ENCODE peak calls at places on chromosomes 13 and 19, in four cellular contexts. One of them, this sample, is unnamed.

GRCh38 chr19:17654993-17655392 is 33.2 kb downstream of the UNC13A start:
- DNase-seq in C1 segment of cervical spinal cord: no peak
- DNase-seq in ACHN: no peak
- DNase-seq in NAMALWA: peak
- DNase-seq in this sample: peak

GRCh38 chr19:7871530-7872305 is 2.5 kb downstream of the PRR36 start:
- DNase-seq in ACHN: peak
- DNase-seq in C1 segment of cervical spinal cord: peak
- DNase-seq in NAMALWA: peak
- DNase-seq in this sample: peak

GRCh38 chr13:35512271-35512920 is 35.9 kb upstream of the MAB21L1 start:
- DNase-seq in C1 segment of cervical spinal cord: no peak
- DNase-seq in NAMALWA: no peak
- DNase-seq in ACHN: peak
- DNase-seq in this sample: no peak

GRCh38 chr19:3785464-3785937 is 680 bp downstream of the MATK start:
- DNase-seq in ACHN: no peak
- DNase-seq in NAMALWA: no peak
- DNase-seq in C1 segment of cervical spinal cord: no peak
- DNase-seq in this sample: no peak

GRCh38 chr13:94641432-94641941 is 39.8 kb downstream of the GPR180 start:
- DNase-seq in ACHN: no peak
- DNase-seq in NAMALWA: no peak
- DNase-seq in C1 segment of cervical spinal cord: no peak
- DNase-seq in this sample: no peak

GRCh38 chr13:42486711-42487198 is 87.2 kb upstream of the TNFSF11 start:
- DNase-seq in ACHN: no peak
- DNase-seq in C1 segment of cervical spinal cord: no peak
- DNase-seq in NAMALWA: no peak
- DNase-seq in this sample: peak

GRCh38 chr13:79483302-79483701 is 2.3 kb downstream of the NDFIP2 start:
- DNase-seq in C1 segment of cervical spinal cord: no peak
- DNase-seq in NAMALWA: no peak
- DNase-seq in ACHN: peak
- DNase-seq in this sample: peak

GRCh38 chr19:41588497-41589209 is 12.7 kb downstream of the CEACAM21 start:
- DNase-seq in C1 segment of cervical spinal cord: no peak
- DNase-seq in NAMALWA: peak
- DNase-seq in ACHN: peak
- DNase-seq in this sample: peak

GRCh38 chr19:56098731-56099577 is 22.1 kb downstream of the ZNF787 start:
- DNase-seq in ACHN: no peak
- DNase-seq in C1 segment of cervical spinal cord: no peak
- DNase-seq in NAMALWA: no peak
- DNase-seq in this sample: no peak

GRCh38 chr19:55118401-55118991 is 1.1 kb upstream of the PPP1R12C start:
- DNase-seq in C1 segment of cervical spinal cord: peak
- DNase-seq in ACHN: no peak
- DNase-seq in NAMALWA: no peak
- DNase-seq in this sample: no peak

GRCh38 chr13:42114912-42115311 is 66.5 kb downstream of the DGKH start:
- DNase-seq in ACHN: no peak
- DNase-seq in NAMALWA: no peak
- DNase-seq in C1 segment of cervical spinal cord: no peak
- DNase-seq in this sample: no peak

GRCh38 chr19:44700547-44700946 is 1.6 kb downstream of the CEACAM16 start:
- DNase-seq in ACHN: no peak
- DNase-seq in NAMALWA: no peak
- DNase-seq in C1 segment of cervical spinal cord: no peak
- DNase-seq in this sample: no peak

GRCh38 chr13:97139704-97140103 is 82.4 kb upstream of the MBNL2 start:
- DNase-seq in NAMALWA: no peak
- DNase-seq in C1 segment of cervical spinal cord: no peak
- DNase-seq in ACHN: no peak
- DNase-seq in this sample: no peak